ENCODE peak calls at places on chromosomes 11 and 22, in four cellular contexts. B, I, W and V are unnamed samples.

GRCh38 chr22:44441401-44442185 is 56.4 kb downstream of the RTL6 start:
- DNase-seq in B (no peak), I (no peak), W (no peak), V (no peak)

GRCh38 chr11:130063398-130063797 is 6.3 kb upstream of the APLP2 start:
- DNase-seq in B (no peak), I (no peak), W (no peak), V (no peak)

GRCh38 chr11:33135216-33135615 is 26.1 kb downstream of the CSTF3 start:
- DNase-seq in B (no peak), I (no peak), W (no peak), V (peak; percentile 77)

GRCh38 chr11:11659567-11660341 is 37.9 kb upstream of the GALNT18 start:
- DNase-seq in B (no peak), I (no peak), W (no peak), V (no peak)

GRCh38 chr11:97363331-97363730 is 973.5 kb downstream of the JRKL start:
- DNase-seq in B (no peak), I (no peak), W (no peak), V (no peak)

GRCh38 chr22:29443861-29444431 is 5.6 kb downstream of the RFPL1 start:
- DNase-seq in B (no peak), I (no peak), W (no peak), V (no peak)

GRCh38 chr11:77038029-77038824 is 4.0 kb downstream of the B3GNT6 start:
- DNase-seq in B (no peak), I (no peak), W (no peak), V (no peak)

GRCh38 chr11:123797065-123797940 is 8.8 kb downstream of the OR6M1 start:
- DNase-seq in B (no peak), I (no peak), W (no peak), V (no peak)

GRCh38 chr22:40182231-40182835 is 4.6 kb downstream of the TNRC6B start:
- DNase-seq in B (no peak), I (no peak), W (no peak), V (no peak)

GRCh38 chr11:122754553-122755322 is 83.6 kb upstream of the CRTAM start:
- DNase-seq in B (no peak), I (no peak), W (no peak), V (peak; percentile 59)

GRCh38 chr22:48536691-48537591 is 1290.7 kb downstream of the BRD1 start:
- DNase-seq in B (no peak), I (no peak), W (no peak), V (no peak)

GRCh38 chr11:26276798-26277424 is 55.0 kb upstream of the ANO3 start:
- DNase-seq in B (peak; percentile 74), I (peak; percentile 51), W (no peak), V (peak; percentile 60)

GRCh38 chr11:62253999-62254542 is 12.0 kb downstream of the SCGB1D2 start:
- DNase-seq in B (no peak), I (no peak), W (no peak), V (no peak)

GRCh38 chr11:93766504-93766903 is 17.6 kb upstream of the MED17 start:
- DNase-seq in B (no peak), I (no peak), W (no peak), V (no peak)

GRCh38 chr11:112453601-112454577 is 193.2 kb upstream of the PLET1 start:
- DNase-seq in B (no peak), I (no peak), W (peak; percentile 16), V (peak; percentile 57)

GRCh38 chr11:86151188-86152005 is 82.5 kb upstream of the PICALM start:
- DNase-seq in B (peak; percentile 66), I (peak; percentile 23), W (no peak), V (no peak)

DNA sequence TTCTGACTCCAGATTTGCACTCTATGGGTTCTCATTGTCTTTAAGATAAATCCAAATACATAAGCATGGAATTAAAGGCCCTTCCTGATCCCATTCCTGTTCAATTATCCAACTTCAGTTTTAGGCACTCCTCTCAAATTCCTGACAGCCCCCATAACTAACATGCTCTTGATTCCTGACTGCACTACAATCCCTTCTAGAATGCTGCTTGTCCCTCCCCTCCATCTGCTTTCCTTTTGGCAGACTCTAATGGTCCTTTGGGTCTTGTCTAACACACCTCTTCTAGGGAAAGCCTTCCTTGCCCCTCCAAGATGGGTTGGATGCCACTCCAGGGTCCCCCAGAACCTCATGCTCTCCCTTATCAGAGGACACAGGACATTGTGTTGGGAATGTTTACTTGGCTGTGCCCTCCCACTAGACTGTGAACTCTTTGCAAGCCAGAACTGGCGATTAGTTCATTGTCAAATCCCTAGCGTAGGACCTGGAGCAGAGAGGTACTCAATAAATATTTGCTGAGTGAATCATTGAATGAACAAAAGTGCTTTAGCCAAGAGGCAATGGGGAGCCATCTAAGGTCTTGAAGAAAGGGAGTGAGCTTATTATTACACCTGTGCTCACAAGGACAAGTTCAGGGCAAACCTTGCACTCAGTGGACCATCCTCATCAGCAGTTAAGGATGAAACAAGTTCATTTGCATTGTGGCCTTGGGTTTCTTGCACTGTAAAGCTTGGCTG is 1.2 kb upstream of the RASSF10 start:
- DNase-seq in B (no peak), I (no peak), W (no peak), V (no peak)
- H3K4me3 ChIP-seq in B (no peak overlapping the region), I (no peak overlapping the region), W (no peak overlapping the region), V (no peak overlapping the region)

GRCh38 chr22:42363851-42364250 is 68.4 kb downstream of the NFAM1 start:
- DNase-seq in B (no peak), I (no peak), W (no peak), V (no peak)

GRCh38 chr22:42365337-42365865 is 66.8 kb downstream of the NFAM1 start:
- DNase-seq in B (peak; percentile 64), I (peak; percentile 49), W (no peak), V (peak; percentile 81)

GRCh38 chr22:42366815-42367581 is 65.2 kb downstream of the NFAM1 start:
- DNase-seq in B (no peak), I (peak; percentile 49), W (no peak), V (no peak)

GRCh38 chr22:42365942-42366660 is 66.1 kb downstream of the NFAM1 start:
- DNase-seq in B (no peak), I (no peak), W (no peak), V (no peak)

GRCh38 chr22:42364641-42365336 is 67.4 kb downstream of the NFAM1 start:
- DNase-seq in B (peak; percentile 67), I (peak; percentile 54), W (no peak), V (peak; percentile 91)
- H3K4me3 ChIP-seq in B (no peak overlapping the region), I (no peak overlapping the region), W (no peak overlapping the region), V (peak overlapping the region; percentile 15)

GRCh38 chr11:102343789-102344188 is 3.2 kb upstream of the BIRC2 start:
- DNase-seq in B (no peak), I (no peak), W (no peak), V (peak; percentile 39)

GRCh38 chr11:102347526-102348331 is 715 bp downstream of the BIRC2 start:
- DNase-seq in B (no peak), I (no peak), W (peak; percentile 12), V (peak; percentile 47)

GRCh38 chr11:102346748-102347525 is at the start of gene BIRC2:
- DNase-seq in B (peak; percentile 92), I (peak; percentile 97), W (peak; percentile 93), V (peak; percentile 98)

GRCh38 chr11:102346456-102346747 is 612 bp upstream of the BIRC2 start:
- DNase-seq in B (no peak), I (no peak), W (no peak), V (no peak)

DNA sequence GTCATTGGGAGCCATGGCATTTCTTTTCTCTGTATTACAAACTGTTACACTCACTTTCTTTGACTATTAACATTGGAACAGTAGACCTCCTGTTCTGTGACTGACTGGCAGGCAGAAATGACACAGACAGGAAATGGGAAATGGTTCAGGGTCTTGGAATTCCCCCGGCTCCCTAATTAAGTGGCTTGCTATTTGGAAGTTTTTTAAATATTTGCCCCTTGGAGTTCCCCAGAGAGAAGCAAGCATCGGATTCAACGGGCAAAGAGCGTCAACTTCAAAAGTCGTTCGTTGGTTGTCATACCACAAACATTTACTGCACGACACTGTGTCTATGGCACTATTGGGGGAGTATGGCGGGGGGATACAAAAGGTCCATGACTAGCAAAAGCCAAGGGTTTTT is 1.1 kb upstream of the BIRC2 start:
- DNase-seq in B (no peak), I (no peak), W (peak; percentile 31), V (peak; percentile 78)
- H3K4me3 ChIP-seq in B (no peak overlapping the region), I (peak overlapping the region; percentile 88), W (peak overlapping the region; percentile 77), V (peak overlapping the region; percentile 59)

GRCh38 chr11:7522106-7522505 is 8.3 kb downstream of the PPFIBP2 start:
- DNase-seq in B (no peak), I (no peak), W (no peak), V (no peak)

GRCh38 chr11:7523416-7524210 is 9.8 kb downstream of the PPFIBP2 start:
- DNase-seq in B (no peak), I (no peak), W (no peak), V (no peak)

GRCh38 chr11:7520981-7521487 is 7.2 kb downstream of the PPFIBP2 start:
- DNase-seq in B (no peak), I (no peak), W (no peak), V (no peak)

GRCh38 chr11:7520011-7520942 is 6.5 kb downstream of the PPFIBP2 start:
- DNase-seq in B (no peak), I (no peak), W (no peak), V (no peak)

DNA sequence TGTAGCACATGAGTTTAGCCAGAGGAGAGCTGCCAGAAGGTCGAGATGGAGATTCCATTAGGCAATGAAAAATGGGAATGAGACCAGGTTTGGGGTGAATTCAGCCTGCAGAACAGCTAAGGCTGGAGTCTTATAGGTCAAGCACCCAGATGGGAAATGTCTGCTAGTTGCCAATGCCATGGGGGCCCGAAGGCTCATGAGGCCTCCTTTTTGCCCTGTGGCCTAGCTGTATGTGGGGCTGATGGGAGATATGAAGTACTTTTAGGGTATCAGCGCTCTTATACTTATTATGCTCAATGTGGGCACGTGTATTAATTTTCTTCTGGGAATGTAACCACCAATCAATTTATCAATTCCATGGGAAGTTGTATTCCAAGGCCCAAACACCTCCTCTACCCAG is 8.7 kb downstream of the PPFIBP2 start:
- DNase-seq in B (no peak), I (no peak), W (no peak), V (no peak)
- H3K4me3 ChIP-seq in B (no peak overlapping the region), I (no peak overlapping the region), W (no peak overlapping the region), V (no peak overlapping the region)